ENCODE peak calls at places on chromosome 1, in four cellular contexts. V is hypothalamus; I is CD8-positive, alpha-beta memory T cell; W is substantia nigra. G is an unnamed sample.

GRCh38 chr1:45566722-45567121 is 16.1 kb downstream of the AKR1A1 start:
- DNase-seq in V (no peak), I (no peak), W (no peak), G (no peak)

GRCh38 chr1:214264196-214264595 is 16.8 kb upstream of the SMYD2 start:
- DNase-seq in V (no peak), I (no peak), W (no peak), G (no peak)

GRCh38 chr1:176033474-176033873 is 173.6 kb downstream of the COP1 start:
- DNase-seq in V (no peak), I (no peak), W (no peak), G (no peak)

GRCh38 chr1:162111572-162111971 is 42.1 kb downstream of the NOS1AP start:
- DNase-seq in V (no peak), I (no peak), W (no peak), G (no peak)

GRCh38 chr1:115179397-115179835 is 90.1 kb upstream of the TSPAN2 start:
- DNase-seq in V (no peak), I (no peak), W (no peak), G (no peak)

GRCh38 chr1:198637915-198638437 is 864 bp upstream of the PTPRC start:
- DNase-seq in V (no peak), I (no peak), W (no peak), G (no peak)

GRCh38 chr1:92752719-92753118 is 32.2 kb downstream of the EVI5 start:
- DNase-seq in V (no peak), I (no peak), W (no peak), G (no peak)

GRCh38 chr1:30684881-30685795 is 38.2 kb downstream of the MATN1 start:
- DNase-seq in V (no peak), I (no peak), W (no peak), G (no peak)

GRCh38 chr1:166182281-166182680 is 15.5 kb upstream of the FAM78B start:
- DNase-seq in V (no peak), I (no peak), W (no peak), G (no peak)

GRCh38 chr1:213659580-213660547 is 327.9 kb upstream of the PROX1 start:
- DNase-seq in V (no peak), I (no peak), W (no peak), G (no peak)

GRCh38 chr1:8702848-8703810 is 114.3 kb downstream of the RERE start:
- DNase-seq in V (peak), I (peak), W (peak), G (peak)

GRCh38 chr1:216929870-216930582 is 206.8 kb upstream of the ESRRG start:
- DNase-seq in V (no peak), I (no peak), W (no peak), G (no peak)

GRCh38 chr1:224435318-224435763 is 744 bp upstream of the WDR26 start:
- DNase-seq in V (no peak), I (no peak), W (no peak), G (no peak)

GRCh38 chr1:97108200-97108599 is 386.6 kb downstream of the PTBP2 start:
- DNase-seq in V (no peak), I (no peak), W (no peak), G (no peak)

GRCh38 chr1:33060579-33061083 is 20.3 kb upstream of the AZIN2 start:
- DNase-seq in V (no peak), I (no peak), W (no peak), G (no peak)

GRCh38 chr1:14815175-14815882 is 216.8 kb downstream of the KAZN start:
- DNase-seq in V (no peak), I (no peak), W (no peak), G (no peak)

GRCh38 chr1:1631793-1632420 is at the start of gene MMP23B:
- DNase-seq in V (no peak), I (peak), W (no peak), G (no peak)

GRCh38 chr1:75794382-75794781 is 2.3 kb upstream of the MSH4 start:
- DNase-seq in V (no peak), I (no peak), W (no peak), G (no peak)

GRCh38 chr1:60813051-60813450 is 269.3 kb upstream of the NFIA start:
- DNase-seq in V (no peak), I (no peak), W (no peak), G (no peak)

GRCh38 chr1:46830665-46831322 is 31.9 kb downstream of the CYP4B1 start:
- DNase-seq in V (no peak), I (no peak), W (no peak), G (no peak)

GRCh38 chr1:78223417-78224215 is 177.8 kb downstream of the GIPC2 start:
- DNase-seq in V (no peak), I (no peak), W (no peak), G (no peak)

GRCh38 chr1:158035976-158036583 is 42.6 kb downstream of the KIRREL1 start:
- DNase-seq in V (no peak), I (no peak), W (peak), G (no peak)

GRCh38 chr1:70866522-70867256 is 180.9 kb downstream of the PTGER3 start:
- DNase-seq in V (no peak), I (no peak), W (no peak), G (no peak)

GRCh38 chr1:20921285-20921684 is 134.2 kb upstream of the HP1BP3 start:
- DNase-seq in V (no peak), I (no peak), W (no peak), G (no peak)

GRCh38 chr1:8274396-8274795 is 43.5 kb upstream of the SLC45A1 start:
- DNase-seq in V (no peak), I (no peak), W (no peak), G (no peak)

GRCh38 chr1:50048791-50049190 is 25.0 kb upstream of the AGBL4 start:
- DNase-seq in V (no peak), I (no peak), W (no peak), G (no peak)

GRCh38 chr1:28326980-28327379 is 1.9 kb upstream of the MED18 start:
- DNase-seq in V (no peak), I (no peak), W (no peak), G (no peak)

GRCh38 chr1:211127166-211127565 is 6.8 kb downstream of the KCNH1 start:
- DNase-seq in V (no peak), I (no peak), W (no peak), G (no peak)

GRCh38 chr1:179440971-179441370 is 75.2 kb downstream of the AXDND1 start:
- DNase-seq in V (no peak), I (no peak), W (no peak), G (no peak)

GRCh38 chr1:228408041-228408868 is 1.6 kb upstream of the TRIM11 start:
- DNase-seq in V (no peak), I (no peak), W (no peak), G (no peak)

GRCh38 chr1:205522692-205523091 is 18.2 kb downstream of the CDK18 start:
- DNase-seq in V (no peak), I (no peak), W (no peak), G (no peak)

GRCh38 chr1:192053661-192054060 is 104.6 kb upstream of the RGS18 start:
- DNase-seq in V (no peak), I (no peak), W (no peak), G (no peak)